ENCODE peak calls at places on chromosomes 6 and 20, in four cellular contexts. V is stomach, M is adrenal gland, S is cardiac muscle cell. H is an unnamed sample.
A peak's percentile ranks its signal among the peaks of the same experiment; 100 is the strongest.

GRCh38 chr6:112050417-112050816 is 3.5 kb upstream of the CCN6 start:
- DNase-seq in V (no peak), M (no peak), S (no peak), H (no peak)

GRCh38 chr6:125041740-125042459 is 79.7 kb downstream of the RNF217 start:
- DNase-seq in V (no peak), M (no peak), S (no peak), H (no peak)

GRCh38 chr6:19159087-19159486 is 678.1 kb upstream of the ID4 start:
- DNase-seq in V (no peak), M (no peak), S (peak; percentile 28), H (no peak)

GRCh38 chr6:98945311-98946005 is 2.3 kb downstream of the FBXL4 start:
- DNase-seq in V (no peak), M (no peak), S (no peak), H (no peak)

GRCh38 chr20:59735486-59735885 is 131.1 kb downstream of the PHACTR3 start:
- DNase-seq in V (no peak), M (no peak), S (no peak), H (no peak)

GRCh38 chr6:150741633-150742200 is 123.8 kb upstream of the MTHFD1L start:
- DNase-seq in V (no peak), M (no peak), S (peak; percentile 31), H (no peak)

GRCh38 chr20:33992145-33992922 is 1.4 kb upstream of the RALY start:
- DNase-seq in V (no peak), M (no peak), S (no peak), H (no peak)

GRCh38 chr20:10982692-10983091 is 308.9 kb upstream of the JAG1 start:
- DNase-seq in V (no peak), M (peak; percentile 74), S (peak; percentile 87), H (peak; percentile 67)

GRCh38 chr20:63857751-63858392 is 3.4 kb upstream of the ABHD16B start:
- DNase-seq in V (no peak), M (peak; percentile 78), S (peak; percentile 43), H (no peak)

GRCh38 chr20:9280654-9281053 is 211.8 kb downstream of the PLCB4 start:
- DNase-seq in V (no peak), M (no peak), S (no peak), H (no peak)

GRCh38 chr6:157606516-157606915 is 216.5 kb upstream of the SNX9 start:
- DNase-seq in V (no peak), M (no peak), S (no peak), H (no peak)

GRCh38 chr20:59976196-59976847 is 18.1 kb downstream of the CDH26 start:
- DNase-seq in V (no peak), M (no peak), S (no peak), H (no peak)

GRCh38 chr6:49906511-49906910 is 40.2 kb upstream of the CRISP1 start:
- DNase-seq in V (no peak), M (no peak), S (no peak), H (no peak)

GRCh38 chr6:144578385-144579350 is 293.5 kb downstream of the UTRN start:
- DNase-seq in V (no peak), M (no peak), S (peak; percentile 29), H (no peak)

GRCh38 chr20:667351-668034 is 8.1 kb downstream of the SCRT2 start:
- DNase-seq in V (peak; percentile 68), M (peak; percentile 78), S (peak; percentile 46), H (peak; percentile 83)

GRCh38 chr6:36493859-36494258 is 51.1 kb downstream of the KCTD20 start:
- DNase-seq in V (no peak), M (no peak), S (peak; percentile 48), H (no peak)

GRCh38 chr6:144776031-144776819 is 491.1 kb downstream of the UTRN start:
- DNase-seq in V (no peak), M (no peak), S (no peak), H (no peak)

GRCh38 chr20:2693286-2693995 is 861 bp downstream of the EBF4 start:
- DNase-seq in V (peak; percentile 38), M (peak; percentile 51), S (peak; percentile 30), H (peak; percentile 81)

GRCh38 chr20:59020938-59021551 is 1.8 kb downstream of the TUBB1 start:
- DNase-seq in V (no peak), M (peak; percentile 17), S (peak; percentile 52), H (no peak)

GRCh38 chr6:149488815-149489214 is 4.0 kb upstream of the ZC3H12D start:
- DNase-seq in V (no peak), M (no peak), S (no peak), H (no peak)

GRCh38 chr6:54307412-54308036 is 717 bp upstream of the TINAG start:
- DNase-seq in V (no peak), M (no peak), S (no peak), H (no peak)

GRCh38 chr20:21699216-21699508 is 6.3 kb upstream of the PAX1 start:
- DNase-seq in V (no peak), M (no peak), S (no peak), H (no peak)

GRCh38 chr6:134041093-134041492 is 11.3 kb downstream of the SLC2A12 start:
- DNase-seq in V (no peak), M (no peak), S (peak; percentile 65), H (no peak)

GRCh38 chr20:35314460-35315198 is 22.4 kb upstream of the FAM83C start:
- DNase-seq in V (no peak), M (no peak), S (no peak), H (no peak)
- H3K4me1 ChIP-seq in V (peaks cover 48% of the 10 kb centered on the region), M (peaks cover 9% of the 10 kb centered on the region), S (no peaks in the 10 kb centered on the region), H (no peaks in the 10 kb centered on the region)

DNA sequence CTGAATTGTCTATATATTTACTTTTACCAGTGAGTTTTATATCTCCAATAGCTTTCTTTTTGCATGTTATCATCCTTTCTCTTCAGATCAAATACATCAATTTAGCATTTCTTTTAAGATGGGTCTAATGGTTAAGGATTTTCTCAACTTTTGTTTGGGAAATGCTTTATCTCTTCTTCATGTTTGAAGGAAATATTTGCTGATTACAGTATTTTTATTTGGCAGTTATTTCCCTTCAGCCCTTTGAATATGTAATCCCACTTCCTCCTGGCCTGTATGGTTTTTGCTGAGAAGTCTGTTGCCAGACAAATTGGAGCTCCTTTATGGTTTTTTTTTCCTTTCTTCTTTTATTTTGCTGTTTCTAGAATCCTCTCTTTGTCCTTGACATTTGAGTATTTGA is 6.7 kb upstream of the CST9L start:
- DNase-seq in V (no peak), M (no peak), S (no peak), H (no peak)
- H3K9me3 ChIP-seq in V (no peaks in the 10 kb centered on the region), M (peaks cover 6% of the 10 kb centered on the region), S (no peaks in the 10 kb centered on the region), H (no peaks in the 10 kb centered on the region)

DNA sequence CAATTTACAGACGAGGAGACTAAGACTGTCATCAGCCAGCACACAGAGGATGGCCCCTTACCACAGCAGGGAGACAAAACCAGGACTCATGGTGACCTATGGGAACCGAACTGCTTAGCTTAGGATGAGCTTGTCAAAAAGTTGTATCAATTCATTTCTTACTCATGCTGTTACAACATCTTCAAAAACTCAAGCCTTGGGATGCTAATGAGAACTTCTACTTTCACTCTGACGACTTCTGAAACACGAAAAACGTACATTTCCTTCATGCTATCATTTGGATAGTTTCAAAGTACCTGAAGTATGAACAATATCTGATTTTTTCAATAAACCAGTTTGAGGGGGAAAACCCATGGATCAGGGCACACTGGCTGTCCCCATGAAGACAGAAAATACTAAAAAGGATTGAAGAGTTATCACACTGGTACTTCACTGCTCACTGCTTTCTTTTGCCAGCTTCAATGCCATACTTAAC is 31.9 kb downstream of the HIVEP2 start:
- DNase-seq in V (no peak), M (no peak), S (no peak), H (no peak)
- H3K27ac ChIP-seq in V (no peak overlapping the region), M (no peak overlapping the region), S (no peak overlapping the region), H (no peak overlapping the region)

GRCh38 chr6:1623769-1624070 is 14.0 kb downstream of the FOXC1 start:
- DNase-seq in V (peak; percentile 7), M (no peak), S (no peak), H (no peak)
- H3K4me1 ChIP-seq in V (peaks cover 35% of the 10 kb centered on the region), M (peaks cover 23% of the 10 kb centered on the region), S (peaks cover 14% of the 10 kb centered on the region), H (peaks cover 2% of the 10 kb centered on the region)

GRCh38 chr6:22248513-22249308 is 48.1 kb downstream of the PRL start:
- DNase-seq in V (no peak), M (no peak), S (peak; percentile 80), H (no peak)

GRCh38 chr6:22251331-22251730 is 45.5 kb downstream of the PRL start:
- DNase-seq in V (no peak), M (no peak), S (peak; percentile 61), H (no peak)

GRCh38 chr6:22250486-22250885 is 46.4 kb downstream of the PRL start:
- DNase-seq in V (no peak), M (no peak), S (no peak), H (no peak)

GRCh38 chr6:22249646-22250045 is 47.2 kb downstream of the PRL start:
- DNase-seq in V (no peak), M (no peak), S (no peak), H (no peak)

GRCh38 chr6:22253955-22254655 is 42.7 kb downstream of the PRL start:
- DNase-seq in V (no peak), M (no peak), S (no peak), H (no peak)
- H3K9me3 ChIP-seq in V (no peaks in the 10 kb centered on the region), M (no peaks in the 10 kb centered on the region), S (no peaks in the 10 kb centered on the region), H (no peaks in the 10 kb centered on the region)

GRCh38 chr20:49680475-49680874 is 33.2 kb downstream of the B4GALT5 start:
- DNase-seq in V (no peak), M (no peak), S (no peak), H (no peak)
- H3K27ac ChIP-seq in V (no peak overlapping the region), M (peak overlapping the region; percentile 28), S (no peak overlapping the region), H (no peak overlapping the region)

GRCh38 chr20:19981091-19981490 is 36.1 kb upstream of the NAA20 start:
- DNase-seq in V (no peak), M (peak; percentile 65), S (peak; percentile 27), H (no peak)
- H3K4me1 ChIP-seq in V (peaks cover 81% of the 10 kb centered on the region), M (peaks cover 53% of the 10 kb centered on the region), S (peaks cover 25% of the 10 kb centered on the region), H (peaks cover 17% of the 10 kb centered on the region)

DNA sequence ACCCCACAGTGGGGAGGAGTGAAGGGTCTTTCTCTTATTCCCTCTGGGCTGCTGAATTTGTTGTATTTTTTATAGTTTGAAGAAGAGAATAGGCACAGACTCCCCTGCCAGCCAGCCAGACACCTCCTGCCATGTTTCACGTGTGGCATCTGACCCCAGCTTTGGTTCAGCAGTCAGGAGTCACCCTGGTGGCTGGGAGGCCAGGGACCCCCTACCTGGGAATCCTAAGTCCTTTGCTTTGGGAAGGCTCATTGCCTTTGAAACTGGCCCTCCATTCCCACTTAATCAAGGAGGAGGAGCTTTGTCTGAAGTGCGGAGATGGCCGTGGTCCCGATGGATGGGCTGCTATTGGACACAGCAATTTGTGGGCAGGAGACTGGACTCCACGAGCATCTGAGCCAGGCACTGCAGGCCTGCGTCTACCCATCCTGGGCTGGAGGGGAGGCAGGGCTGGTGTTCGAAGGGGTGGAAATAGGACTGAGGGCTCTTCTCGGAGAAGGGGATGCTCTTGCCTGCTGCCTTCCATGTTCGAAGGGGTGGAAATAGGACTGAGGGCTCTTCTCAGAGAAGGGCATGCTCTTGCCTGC is 196.1 kb downstream of the DLL1 start:
- DNase-seq in V (peak; percentile 21), M (peak; percentile 30), S (no peak), H (no peak)
- H3K9me3 ChIP-seq in V (no peaks in the 10 kb centered on the region), M (no peaks in the 10 kb centered on the region), S (no peaks in the 10 kb centered on the region), H (no peaks in the 10 kb centered on the region)

DNA sequence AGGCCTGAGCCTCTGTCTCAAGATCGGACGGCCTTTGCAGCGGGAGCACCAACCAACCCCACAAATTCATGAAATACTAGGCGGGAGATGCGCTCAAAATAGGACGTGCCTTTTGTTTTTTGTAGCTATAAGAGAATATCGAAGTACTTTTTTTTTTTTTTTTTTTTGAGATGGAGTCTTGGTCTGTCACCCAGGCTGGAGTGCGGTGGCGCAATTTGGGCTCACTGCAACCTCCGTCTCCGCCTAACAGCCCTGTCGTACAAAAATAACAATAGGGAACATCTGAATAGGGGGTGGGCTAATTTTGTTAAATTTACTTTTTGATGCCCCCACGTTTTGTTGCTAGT is 5.9 kb upstream of the TUBB2A start:
- DNase-seq in V (no peak), M (no peak), S (no peak), H (no peak)
- H3K27ac ChIP-seq in V (peak overlapping the region; percentile 96), M (no peak overlapping the region), S (no peak overlapping the region), H (peak overlapping the region; percentile 24)

GRCh38 chr20:38880952-38881735 is 45.1 kb upstream of the FAM83D start:
- DNase-seq in V (no peak), M (no peak), S (no peak), H (no peak)
- H3K4me1 ChIP-seq in V (peaks cover 5% of the 10 kb centered on the region), M (no peaks in the 10 kb centered on the region), S (no peaks in the 10 kb centered on the region), H (peaks cover 2% of the 10 kb centered on the region)